ENCODE peak calls at places on chromosome 13, in ten cellular contexts. One of them, this sample, is unnamed.

GRCh38 chr13:66644855-66645460 is 585.2 kb downstream of the PCDH9 start:
- DNase-seq in left ventricle myocardium inferior: no peak
- DNase-seq in PC-3: no peak
- DNase-seq in thoracic aorta: no peak
- DNase-seq in CD8-positive, alpha-beta memory T cell: no peak
- DNase-seq in mammary epithelial cell: no peak
- DNase-seq in GM23248: no peak
- DNase-seq in psoas muscle: no peak
- DNase-seq in heart left ventricle: no peak
- DNase-seq in HepG2: no peak
- DNase-seq in this sample: no peak

GRCh38 chr13:114257014-114257413 is 22.3 kb downstream of the CDC16 start:
- DNase-seq in thoracic aorta: no peak
- DNase-seq in PC-3: no peak
- DNase-seq in GM23248: no peak
- DNase-seq in CD8-positive, alpha-beta memory T cell: no peak
- DNase-seq in HepG2: no peak
- DNase-seq in mammary epithelial cell: no peak
- DNase-seq in heart left ventricle: no peak
- DNase-seq in left ventricle myocardium inferior: no peak
- DNase-seq in psoas muscle: no peak
- DNase-seq in this sample: no peak

GRCh38 chr13:75365724-75366173 is 116.2 kb downstream of the TBC1D4 start:
- DNase-seq in psoas muscle: no peak
- DNase-seq in mammary epithelial cell: peak; percentile 94
- DNase-seq in GM23248: peak; percentile 94
- DNase-seq in CD8-positive, alpha-beta memory T cell: no peak
- DNase-seq in PC-3: peak; percentile 92
- DNase-seq in thoracic aorta: no peak
- DNase-seq in left ventricle myocardium inferior: no peak
- DNase-seq in heart left ventricle: no peak
- DNase-seq in HepG2: no peak
- DNase-seq in this sample: no peak

GRCh38 chr13:32951580-32951979 is 64.6 kb upstream of the KL start:
- DNase-seq in CD8-positive, alpha-beta memory T cell: no peak
- DNase-seq in GM23248: no peak
- DNase-seq in left ventricle myocardium inferior: no peak
- DNase-seq in thoracic aorta: no peak
- DNase-seq in PC-3: no peak
- DNase-seq in heart left ventricle: no peak
- DNase-seq in HepG2: no peak
- DNase-seq in psoas muscle: no peak
- DNase-seq in mammary epithelial cell: no peak
- DNase-seq in this sample: no peak

GRCh38 chr13:72889496-72889895 is 107.6 kb downstream of the PIBF1 start:
- DNase-seq in thoracic aorta: no peak
- DNase-seq in GM23248: no peak
- DNase-seq in CD8-positive, alpha-beta memory T cell: no peak
- DNase-seq in mammary epithelial cell: no peak
- DNase-seq in left ventricle myocardium inferior: no peak
- DNase-seq in HepG2: no peak
- DNase-seq in psoas muscle: no peak
- DNase-seq in PC-3: no peak
- DNase-seq in heart left ventricle: no peak
- DNase-seq in this sample: no peak

GRCh38 chr13:101612736-101613135 is 160.3 kb downstream of the ITGBL1 start:
- DNase-seq in left ventricle myocardium inferior: no peak
- DNase-seq in mammary epithelial cell: no peak
- DNase-seq in PC-3: no peak
- DNase-seq in HepG2: no peak
- DNase-seq in psoas muscle: no peak
- DNase-seq in thoracic aorta: no peak
- DNase-seq in CD8-positive, alpha-beta memory T cell: no peak
- DNase-seq in GM23248: peak; percentile 31
- DNase-seq in heart left ventricle: peak; percentile 27
- DNase-seq in this sample: no peak

GRCh38 chr13:74027161-74027779 is 106.9 kb downstream of the KLF12 start:
- DNase-seq in GM23248: no peak
- DNase-seq in PC-3: no peak
- DNase-seq in left ventricle myocardium inferior: no peak
- DNase-seq in CD8-positive, alpha-beta memory T cell: no peak
- DNase-seq in psoas muscle: no peak
- DNase-seq in mammary epithelial cell: no peak
- DNase-seq in HepG2: no peak
- DNase-seq in heart left ventricle: no peak
- DNase-seq in thoracic aorta: no peak
- DNase-seq in this sample: no peak

GRCh38 chr13:53783466-53783865 is 754.9 kb downstream of the OLFM4 start:
- DNase-seq in psoas muscle: no peak
- DNase-seq in mammary epithelial cell: no peak
- DNase-seq in CD8-positive, alpha-beta memory T cell: no peak
- DNase-seq in thoracic aorta: no peak
- DNase-seq in heart left ventricle: no peak
- DNase-seq in PC-3: no peak
- DNase-seq in HepG2: no peak
- DNase-seq in left ventricle myocardium inferior: no peak
- DNase-seq in GM23248: no peak
- DNase-seq in this sample: no peak

GRCh38 chr13:20160346-20161274 is at the start of gene GJA3:
- DNase-seq in psoas muscle: no peak
- DNase-seq in heart left ventricle: peak; percentile 73
- DNase-seq in CD8-positive, alpha-beta memory T cell: peak; percentile 67
- DNase-seq in GM23248: peak; percentile 79
- DNase-seq in left ventricle myocardium inferior: peak; percentile 64
- DNase-seq in mammary epithelial cell: peak; percentile 60
- DNase-seq in PC-3: peak; percentile 48
- DNase-seq in thoracic aorta: no peak
- DNase-seq in HepG2: no peak
- DNase-seq in this sample: no peak

GRCh38 chr13:91087276-91087675 is 260.2 kb upstream of the MIR17HG start:
- DNase-seq in PC-3: no peak
- DNase-seq in psoas muscle: no peak
- DNase-seq in CD8-positive, alpha-beta memory T cell: no peak
- DNase-seq in thoracic aorta: no peak
- DNase-seq in heart left ventricle: no peak
- DNase-seq in GM23248: no peak
- DNase-seq in HepG2: no peak
- DNase-seq in left ventricle myocardium inferior: no peak
- DNase-seq in mammary epithelial cell: no peak
- DNase-seq in this sample: no peak

GRCh38 chr13:111912991-111913781 is 153.8 kb upstream of the SOX1 start:
- DNase-seq in PC-3: no peak
- DNase-seq in psoas muscle: no peak
- DNase-seq in thoracic aorta: no peak
- DNase-seq in heart left ventricle: no peak
- DNase-seq in GM23248: no peak
- DNase-seq in HepG2: no peak
- DNase-seq in mammary epithelial cell: no peak
- DNase-seq in left ventricle myocardium inferior: no peak
- DNase-seq in CD8-positive, alpha-beta memory T cell: no peak
- DNase-seq in this sample: peak; percentile 7

GRCh38 chr13:30234763-30235162 is 72.6 kb downstream of the KATNAL1 start:
- DNase-seq in HepG2: no peak
- DNase-seq in psoas muscle: no peak
- DNase-seq in mammary epithelial cell: no peak
- DNase-seq in PC-3: no peak
- DNase-seq in thoracic aorta: no peak
- DNase-seq in GM23248: no peak
- DNase-seq in heart left ventricle: no peak
- DNase-seq in CD8-positive, alpha-beta memory T cell: no peak
- DNase-seq in left ventricle myocardium inferior: no peak
- DNase-seq in this sample: no peak

GRCh38 chr13:36417328-36417727 is 15.0 kb upstream of the CCNA1 start:
- DNase-seq in left ventricle myocardium inferior: no peak
- DNase-seq in mammary epithelial cell: no peak
- DNase-seq in heart left ventricle: no peak
- DNase-seq in psoas muscle: no peak
- DNase-seq in CD8-positive, alpha-beta memory T cell: no peak
- DNase-seq in HepG2: no peak
- DNase-seq in PC-3: no peak
- DNase-seq in thoracic aorta: no peak
- DNase-seq in GM23248: no peak
- DNase-seq in this sample: no peak

GRCh38 chr13:38530492-38530891 is 156.4 kb upstream of the FREM2 start:
- DNase-seq in GM23248: peak; percentile 69
- DNase-seq in CD8-positive, alpha-beta memory T cell: no peak
- DNase-seq in thoracic aorta: no peak
- DNase-seq in psoas muscle: no peak
- DNase-seq in heart left ventricle: no peak
- DNase-seq in left ventricle myocardium inferior: no peak
- DNase-seq in HepG2: no peak
- DNase-seq in mammary epithelial cell: peak; percentile 5
- DNase-seq in PC-3: peak; percentile 33
- DNase-seq in this sample: no peak

GRCh38 chr13:83450586-83450985 is 431.7 kb downstream of the SLITRK1 start:
- DNase-seq in PC-3: no peak
- DNase-seq in CD8-positive, alpha-beta memory T cell: no peak
- DNase-seq in GM23248: peak; percentile 18
- DNase-seq in mammary epithelial cell: peak; percentile 7
- DNase-seq in HepG2: no peak
- DNase-seq in psoas muscle: no peak
- DNase-seq in left ventricle myocardium inferior: no peak
- DNase-seq in heart left ventricle: no peak
- DNase-seq in thoracic aorta: no peak
- DNase-seq in this sample: no peak

DNA sequence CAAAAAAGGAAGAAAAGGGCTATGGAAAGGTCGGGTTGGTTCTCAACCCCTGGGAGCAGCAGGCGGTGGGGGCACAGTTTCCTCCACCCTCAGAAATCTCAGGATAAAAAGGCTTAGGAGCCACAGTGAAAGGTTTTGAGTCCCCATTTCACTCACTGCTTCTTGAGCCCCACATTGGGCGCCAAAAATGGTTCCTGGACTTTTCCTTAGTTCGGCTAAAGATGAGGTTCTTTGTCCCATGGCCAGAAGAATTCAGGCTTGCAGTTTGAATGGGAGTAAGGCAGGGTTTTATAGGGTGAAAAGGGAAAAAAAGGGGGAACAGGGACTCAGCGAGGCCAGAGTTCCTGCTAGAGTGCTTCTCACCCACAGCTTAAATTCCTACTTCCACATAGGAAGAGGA is 179.5 kb downstream of the GGACT start:
- DNase-seq in HepG2: no peak
- DNase-seq in GM23248: peak; percentile 16
- DNase-seq in CD8-positive, alpha-beta memory T cell: no peak
- DNase-seq in psoas muscle: no peak
- DNase-seq in mammary epithelial cell: peak; percentile 6
- DNase-seq in left ventricle myocardium inferior: no peak
- DNase-seq in thoracic aorta: no peak
- DNase-seq in PC-3: no peak
- DNase-seq in heart left ventricle: no peak
- DNase-seq in this sample: no peak
- H3K9me3 ChIP-seq in HepG2: peaks cover 38% of the 10 kb centered on the region
- H3K9me3 ChIP-seq in GM23248: no peaks in the 10 kb centered on the region
- H3K9me3 ChIP-seq in CD8-positive, alpha-beta memory T cell: peaks cover 18% of the 10 kb centered on the region
- H3K9me3 ChIP-seq in psoas muscle: peaks cover 44% of the 10 kb centered on the region
- H3K9me3 ChIP-seq in mammary epithelial cell: peaks cover 23% of the 10 kb centered on the region
- H3K9me3 ChIP-seq in left ventricle myocardium inferior: peaks cover 80% of the 10 kb centered on the region
- H3K9me3 ChIP-seq in thoracic aorta: peaks cover 55% of the 10 kb centered on the region
- H3K9me3 ChIP-seq in PC-3: peaks cover 9% of the 10 kb centered on the region
- H3K9me3 ChIP-seq in heart left ventricle: peaks cover 66% of the 10 kb centered on the region
- H3K9me3 ChIP-seq in this sample: peaks cover 29% of the 10 kb centered on the region

DNA sequence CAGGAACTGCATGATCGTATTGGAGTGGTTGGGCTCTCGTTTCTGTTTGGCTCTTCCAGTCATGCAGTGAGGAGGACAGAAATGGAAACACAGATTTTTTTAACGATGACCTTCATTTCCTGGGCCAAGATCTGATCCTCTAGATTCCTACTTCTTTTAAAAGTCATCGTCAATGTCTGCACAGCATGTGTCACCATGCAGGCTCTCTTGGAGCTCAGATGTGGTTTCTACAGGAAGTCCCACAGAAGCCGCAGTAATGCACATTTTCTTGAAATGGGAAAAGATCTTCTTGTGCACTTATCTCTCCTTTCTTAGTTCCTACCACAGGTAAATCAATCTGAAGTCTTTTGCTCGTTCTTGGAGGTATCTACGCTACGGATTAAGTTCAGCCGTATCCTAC is 626.9 kb downstream of the EFNB2 start:
- DNase-seq in PC-3: no peak
- DNase-seq in left ventricle myocardium inferior: no peak
- DNase-seq in thoracic aorta: no peak
- DNase-seq in heart left ventricle: no peak
- DNase-seq in psoas muscle: no peak
- DNase-seq in CD8-positive, alpha-beta memory T cell: no peak
- DNase-seq in mammary epithelial cell: no peak
- DNase-seq in HepG2: no peak
- DNase-seq in GM23248: no peak
- DNase-seq in this sample: no peak
- H3K4me3 ChIP-seq in PC-3: no peak overlapping the region
- H3K4me3 ChIP-seq in left ventricle myocardium inferior: no peak overlapping the region
- H3K4me3 ChIP-seq in thoracic aorta: no peak overlapping the region
- H3K4me3 ChIP-seq in heart left ventricle: no peak overlapping the region
- H3K4me3 ChIP-seq in psoas muscle: no peak overlapping the region
- H3K4me3 ChIP-seq in CD8-positive, alpha-beta memory T cell: no peak overlapping the region
- H3K4me3 ChIP-seq in mammary epithelial cell: no peak overlapping the region
- H3K4me3 ChIP-seq in HepG2: no peak overlapping the region
- H3K4me3 ChIP-seq in GM23248: no peak overlapping the region
- H3K4me3 ChIP-seq in this sample: no peak overlapping the region

GRCh38 chr13:49602005-49602404 is 16.6 kb upstream of the RCBTB1 start:
- DNase-seq in GM23248: no peak
- DNase-seq in left ventricle myocardium inferior: no peak
- DNase-seq in CD8-positive, alpha-beta memory T cell: no peak
- DNase-seq in mammary epithelial cell: no peak
- DNase-seq in heart left ventricle: no peak
- DNase-seq in HepG2: no peak
- DNase-seq in psoas muscle: no peak
- DNase-seq in PC-3: peak; percentile 76
- DNase-seq in thoracic aorta: no peak
- DNase-seq in this sample: no peak
- H3K27ac ChIP-seq in GM23248: no peak overlapping the region
- H3K27ac ChIP-seq in left ventricle myocardium inferior: no peak overlapping the region
- H3K27ac ChIP-seq in CD8-positive, alpha-beta memory T cell: no peak overlapping the region
- H3K27ac ChIP-seq in mammary epithelial cell: no peak overlapping the region
- H3K27ac ChIP-seq in heart left ventricle: no peak overlapping the region
- H3K27ac ChIP-seq in HepG2: no peak overlapping the region
- H3K27ac ChIP-seq in psoas muscle: no peak overlapping the region
- H3K27ac ChIP-seq in PC-3: peak overlapping the region; percentile 92
- H3K27ac ChIP-seq in thoracic aorta: no peak overlapping the region
- H3K27ac ChIP-seq in this sample: no peak overlapping the region

GRCh38 chr13:47374741-47375140 is 477.9 kb upstream of the HTR2A start:
- DNase-seq in psoas muscle: no peak
- DNase-seq in heart left ventricle: no peak
- DNase-seq in thoracic aorta: no peak
- DNase-seq in PC-3: no peak
- DNase-seq in GM23248: no peak
- DNase-seq in CD8-positive, alpha-beta memory T cell: no peak
- DNase-seq in mammary epithelial cell: no peak
- DNase-seq in HepG2: no peak
- DNase-seq in left ventricle myocardium inferior: no peak
- DNase-seq in this sample: no peak

DNA sequence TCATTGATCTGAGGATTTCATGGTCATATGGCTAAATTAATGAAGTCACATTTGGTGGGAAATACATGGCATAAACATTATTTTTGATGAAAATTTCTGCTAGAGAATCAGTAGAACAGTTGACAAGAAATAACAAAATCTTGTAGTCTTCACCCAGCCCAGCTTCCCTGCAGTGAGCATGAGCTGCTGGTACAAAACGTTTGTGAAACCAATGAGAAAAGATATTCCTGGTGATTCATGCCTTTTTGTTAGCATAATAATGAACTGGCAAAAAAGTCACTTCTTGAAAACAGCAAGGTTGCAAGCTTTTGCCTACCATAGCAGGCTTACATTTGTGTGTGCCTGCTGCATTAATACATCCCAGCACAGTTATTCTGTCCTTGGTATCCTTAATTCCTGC is 475.9 kb upstream of the HTR2A start:
- DNase-seq in heart left ventricle: no peak
- DNase-seq in left ventricle myocardium inferior: no peak
- DNase-seq in PC-3: no peak
- DNase-seq in GM23248: peak; percentile 18
- DNase-seq in psoas muscle: no peak
- DNase-seq in thoracic aorta: no peak
- DNase-seq in CD8-positive, alpha-beta memory T cell: no peak
- DNase-seq in HepG2: no peak
- DNase-seq in mammary epithelial cell: no peak
- DNase-seq in this sample: no peak
- H3K9me3 ChIP-seq in heart left ventricle: peaks cover 16% of the 10 kb centered on the region
- H3K9me3 ChIP-seq in left ventricle myocardium inferior: peaks cover 45% of the 10 kb centered on the region
- H3K9me3 ChIP-seq in PC-3: no peaks in the 10 kb centered on the region
- H3K9me3 ChIP-seq in GM23248: no peaks in the 10 kb centered on the region
- H3K9me3 ChIP-seq in psoas muscle: peaks cover 3% of the 10 kb centered on the region
- H3K9me3 ChIP-seq in thoracic aorta: peaks cover 11% of the 10 kb centered on the region
- H3K9me3 ChIP-seq in CD8-positive, alpha-beta memory T cell: no peaks in the 10 kb centered on the region
- H3K9me3 ChIP-seq in HepG2: peaks cover 33% of the 10 kb centered on the region
- H3K9me3 ChIP-seq in mammary epithelial cell: peaks cover 3% of the 10 kb centered on the region
- H3K9me3 ChIP-seq in this sample: peaks cover 1% of the 10 kb centered on the region

This sample was measured in lung.